ENCODE peak calls at places on chromosomes 6 and 20, in nine cellular contexts. T is naive thymus-derived CD8-positive, alpha-beta T cell; Q is CD4-positive, alpha-beta T cell; F is NCI-H2081; P is IMR-90; O is endothelial cell; V is endodermal cell; N is GM23248; S is hypothalamus. E is an unnamed sample.

GRCh38 chr6:10595731-10596664 is 74.8 kb downstream of the GCNT2 start:
- DNase-seq in S (no peak), P (peak; percentile 10), V (peak; percentile 75), F (no peak), Q (no peak), N (no peak), O (no peak), T (no peak), E (no peak)

GRCh38 chr6:124870611-124871201 is 91.5 kb upstream of the RNF217 start:
- DNase-seq in V (no peak), S (no peak), O (no peak), T (no peak), F (no peak), N (peak; percentile 74), Q (no peak), P (peak; percentile 64), E (no peak)

GRCh38 chr6:110395221-110395620 is 20.2 kb downstream of the DDO start:
- DNase-seq in T (no peak), V (no peak), S (no peak), P (no peak), Q (no peak), O (no peak), N (no peak), F (no peak), E (no peak)

GRCh38 chr6:30322527-30323501 is 3.9 kb upstream of the TRIM39 start:
- DNase-seq in P (peak; percentile 80), S (no peak), N (peak; percentile 61), O (no peak), T (no peak), V (no peak), F (no peak), Q (no peak), E (no peak)

GRCh38 chr6:26197736-26198625 is 110.8 kb downstream of the HFE start:
- DNase-seq in T (no peak), O (no peak), V (peak; percentile 75), P (peak; percentile 27), F (peak; percentile 37), Q (no peak), S (no peak), N (peak; percentile 49), E (no peak)

GRCh38 chr20:8388146-8388545 is 256.1 kb downstream of the PLCB1 start:
- DNase-seq in P (peak; percentile 73), V (no peak), O (no peak), T (no peak), F (no peak), Q (no peak), N (peak; percentile 78), S (no peak), E (no peak)

GRCh38 chr6:36445651-36446050 is 2.9 kb downstream of the KCTD20 start:
- DNase-seq in S (no peak), P (no peak), V (no peak), Q (no peak), T (no peak), F (no peak), N (no peak), O (no peak), E (no peak)

GRCh38 chr6:51283723-51284122 is 465.1 kb downstream of the TFAP2B start:
- DNase-seq in F (no peak), O (no peak), Q (no peak), T (no peak), P (no peak), V (no peak), S (no peak), N (no peak), E (no peak)

GRCh38 chr6:169490830-169491229 is 211.0 kb downstream of the WDR27 start:
- DNase-seq in V (no peak), O (no peak), P (peak; percentile 48), T (no peak), Q (no peak), F (no peak), N (peak; percentile 81), S (no peak), E (no peak)

GRCh38 chr20:38601216-38602184 is at the start of gene ARHGAP40:
- DNase-seq in V (peak; percentile 89), N (peak; percentile 44), Q (no peak), P (no peak), F (no peak), O (peak; percentile 30), T (no peak), S (no peak), E (peak; percentile 67)

GRCh38 chr6:16736856-16737255 is 24.4 kb downstream of the ATXN1 start:
- DNase-seq in Q (no peak), N (no peak), P (no peak), V (no peak), S (no peak), F (no peak), O (no peak), T (no peak), E (no peak)

GRCh38 chr20:36035720-36036119 is 67.3 kb downstream of the CNBD2 start:
- DNase-seq in N (peak; percentile 51), F (no peak), V (no peak), Q (no peak), S (no peak), O (no peak), P (no peak), T (no peak), E (no peak)

GRCh38 chr6:121549741-121550140 is 114.3 kb downstream of the GJA1 start:
- DNase-seq in S (no peak), V (no peak), N (peak; percentile 94), O (no peak), T (no peak), P (peak; percentile 96), F (no peak), Q (no peak), E (no peak)

GRCh38 chr6:37482356-37483292 is 17.1 kb downstream of the CCDC167 start:
- DNase-seq in P (no peak), T (no peak), N (no peak), Q (peak; percentile 28), V (peak; percentile 32), O (no peak), S (no peak), F (no peak), E (no peak)

GRCh38 chr6:11096109-11096508 is 2.5 kb downstream of the SMIM13 start:
- DNase-seq in P (peak; percentile 80), O (no peak), T (no peak), N (peak; percentile 41), F (peak; percentile 14), S (no peak), Q (no peak), V (peak; percentile 77), E (peak; percentile 60)

GRCh38 chr6:108359901-108360882 is 65.3 kb downstream of the AFG1L start:
- DNase-seq in T (no peak), N (no peak), O (no peak), V (no peak), Q (no peak), S (no peak), P (peak; percentile 47), F (no peak), E (no peak)

GRCh38 chr6:75283907-75284284 is 696 bp downstream of the TMEM30A start:
- DNase-seq in S (no peak), P (no peak), T (peak; percentile 3), V (no peak), O (no peak), F (no peak), Q (no peak), N (no peak), E (no peak)

E was measured in D341Med.